ENCODE peak calls at places on chromosomes 4 and X, in eight cellular contexts. N is AG10803, B is K562, M is AG09309, C is GM23338, T is lower leg skin, V is transverse colon, F is BE2C. U is an unnamed sample.

GRCh38 chr4:14646831-14647230 is 355.4 kb upstream of the CPEB2 start:
- DNase-seq in N (no peak), V (no peak), T (no peak), F (no peak), M (no peak), C (no peak), B (no peak), U (peak; percentile 6)

GRCh38 chrX:27598312-27598711 is 8.2 kb downstream of the DCAF8L2 start:
- DNase-seq in B (peak; percentile 10), M (no peak), V (peak; percentile 42), C (peak; percentile 9), N (no peak), F (no peak), T (no peak), U (no peak)

GRCh38 chr4:37815591-37815990 is 10.9 kb upstream of the PGM2 start:
- DNase-seq in M (no peak), B (no peak), N (no peak), T (no peak), F (no peak), V (no peak), C (no peak), U (no peak)

GRCh38 chrX:153806999-153807575 is 12.6 kb downstream of the SSR4 start:
- DNase-seq in N (no peak), V (no peak), B (no peak), M (no peak), T (no peak), C (no peak), F (no peak), U (no peak)

GRCh38 chrX:71000139-71000538 is 68.0 kb downstream of the SNX12 start:
- DNase-seq in V (no peak), B (peak; percentile 29), T (no peak), N (no peak), C (no peak), M (no peak), F (no peak), U (no peak)

GRCh38 chr4:11496313-11496956 is 67.7 kb upstream of the HS3ST1 start:
- DNase-seq in N (no peak), V (no peak), T (no peak), F (no peak), C (no peak), B (no peak), M (no peak), U (no peak)

GRCh38 chr4:28225005-28225404 is 1364.4 kb downstream of the STIM2 start:
- DNase-seq in F (peak; percentile 14), V (no peak), N (peak; percentile 57), T (no peak), C (peak; percentile 75), M (peak; percentile 14), B (no peak), U (peak; percentile 61)

GRCh38 chr4:163595590-163595989 is 101.1 kb downstream of the TMA16 start:
- DNase-seq in F (no peak), N (no peak), C (no peak), V (no peak), M (no peak), B (no peak), T (no peak), U (no peak)

GRCh38 chr4:124883642-124884041 is 171.1 kb upstream of the ANKRD50 start:
- DNase-seq in V (no peak), T (no peak), N (peak; percentile 6), M (no peak), C (no peak), F (no peak), B (no peak), U (no peak)

GRCh38 chrX:9282325-9282724 is 182.5 kb upstream of the TBL1X start:
- DNase-seq in N (peak; percentile 9), M (no peak), C (no peak), V (no peak), T (no peak), F (no peak), B (no peak), U (no peak)

GRCh38 chr4:26022346-26022891 is 108.4 kb downstream of the SMIM20 start:
- DNase-seq in N (peak; percentile 57), F (no peak), B (no peak), M (peak; percentile 48), V (no peak), T (no peak), C (no peak), U (peak; percentile 93)

GRCh38 chrX:120251471-120252011 is 929 bp downstream of the ZBTB33 start:
- DNase-seq in N (peak; percentile 18), V (peak; percentile 33), T (no peak), C (peak; percentile 32), B (peak; percentile 75), M (no peak), F (peak; percentile 16), U (peak; percentile 14)

GRCh38 chrX:72020204-72020603 is 109.6 kb downstream of the NHSL2 start:
- DNase-seq in C (no peak), B (no peak), T (no peak), F (no peak), V (no peak), N (no peak), M (no peak), U (peak; percentile 26)

GRCh38 chrX:114365045-114365834 is 218.6 kb upstream of the HTR2C start:
- DNase-seq in T (no peak), M (no peak), C (no peak), F (no peak), B (peak; percentile 0), N (no peak), V (no peak), U (no peak)
- TF ChIP-seq CTCF in T (no peak), M (no peak), C (no peak), F (no peak), B (no peak), N (no peak), V (no peak), U (no peak)

GRCh38 chrX:41276661-41277506 is 57.1 kb upstream of the DDX3X start:
- DNase-seq in C (peak; percentile 27), B (no peak), N (no peak), V (no peak), T (no peak), M (no peak), F (no peak), U (no peak)
- H3K4me3 ChIP-seq in C (peak overlapping the region; percentile 56), B (no peak overlapping the region), N (peak overlapping the region; percentile 56), V (peak overlapping the region; percentile 31), T (no peak overlapping the region), M (peak overlapping the region; percentile 63), F (peak overlapping the region; percentile 63), U (peak overlapping the region; percentile 50)

DNA sequence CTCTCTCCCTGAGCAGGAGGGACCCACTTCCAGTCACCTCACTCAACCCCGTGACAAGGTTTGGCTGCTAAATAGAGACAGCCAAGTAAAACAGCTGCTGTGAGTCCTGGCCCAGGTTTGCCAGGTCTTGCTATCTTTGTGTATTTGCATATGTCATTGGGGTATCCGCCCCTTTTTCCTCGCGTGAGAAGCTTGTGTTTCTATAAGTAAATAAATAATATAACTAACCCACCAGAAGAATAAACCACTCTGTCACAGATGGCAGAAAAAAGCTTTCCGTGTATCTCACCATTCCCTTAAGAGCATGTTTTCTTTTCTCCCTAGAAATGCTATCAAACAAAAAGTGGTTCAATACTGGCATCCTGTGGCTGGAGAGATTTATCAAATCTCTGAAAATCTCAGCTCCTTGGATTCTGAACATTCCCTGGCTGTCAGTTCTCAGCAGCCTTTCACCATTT is 66.8 kb downstream of the SLC7A11 start:
- DNase-seq in T (no peak), C (no peak), B (no peak), F (no peak), N (no peak), M (no peak), V (peak; percentile 19), U (peak; percentile 18)
- TF ChIP-seq CTCF in T (no peak), C (no peak), B (no peak), F (peak; percentile 7), N (no peak), M (no peak), V (no peak), U (no peak)

DNA sequence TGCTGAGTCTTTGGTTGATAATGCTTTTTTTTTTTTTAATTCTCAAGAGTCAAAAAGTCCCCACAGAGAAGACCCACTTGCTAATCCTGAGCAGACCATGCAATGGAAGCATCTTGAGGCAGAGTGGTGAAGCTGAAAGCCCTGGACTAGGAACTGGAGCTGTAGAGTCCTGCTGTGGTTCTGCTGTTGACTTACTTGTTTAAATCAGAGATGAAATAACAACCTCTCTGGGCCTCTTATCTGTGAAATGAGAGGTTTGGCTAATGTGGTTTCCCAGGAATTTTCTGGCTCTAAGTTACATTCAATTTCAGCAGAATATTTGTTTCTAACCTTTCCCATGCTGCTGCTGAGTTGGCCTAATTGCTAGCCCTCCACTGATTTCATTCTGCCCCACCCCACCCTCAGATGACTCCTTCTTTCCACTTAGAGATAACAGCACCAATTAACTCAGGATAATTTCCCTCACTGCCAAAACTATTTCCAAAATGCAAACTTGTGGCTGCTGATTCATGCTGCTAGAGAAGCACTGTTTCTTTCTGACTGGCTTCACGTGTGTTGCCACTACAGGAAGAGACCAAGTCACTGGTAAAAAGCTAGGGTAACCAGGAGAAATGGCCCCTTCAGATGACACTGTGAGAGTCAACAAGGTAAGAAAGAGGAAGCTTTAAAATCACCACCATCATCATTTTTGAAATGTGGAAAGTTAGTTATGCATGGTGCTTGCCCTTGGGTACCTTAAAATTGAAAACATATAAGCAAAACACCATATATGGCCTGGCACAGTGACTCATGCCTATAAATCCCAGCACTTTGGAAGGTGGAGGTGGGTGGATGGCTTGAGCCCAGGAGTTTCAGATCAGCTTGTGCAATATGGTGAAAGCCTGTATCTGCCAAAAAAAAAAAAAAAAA is 326.4 kb downstream of the DCHS2 start:
- DNase-seq in F (no peak), C (no peak), B (peak; percentile 5), T (peak; percentile 23), N (peak; percentile 97), M (peak; percentile 99), V (no peak), U (peak; percentile 96)
- H3K4me3 ChIP-seq in F (no peak overlapping the region), C (no peak overlapping the region), B (no peak overlapping the region), T (no peak overlapping the region), N (no peak overlapping the region), M (no peak overlapping the region), V (no peak overlapping the region), U (no peak overlapping the region)

GRCh38 chr4:154623995-154624394 is 11.5 kb upstream of the FGG start:
- DNase-seq in M (no peak), C (no peak), F (no peak), V (no peak), N (no peak), T (no peak), B (no peak), U (no peak)

GRCh38 chr4:154626793-154627484 is 14.5 kb upstream of the FGG start:
- DNase-seq in V (peak; percentile 38), C (peak; percentile 91), T (no peak), B (peak; percentile 77), F (peak; percentile 82), M (no peak), N (peak; percentile 5), U (peak; percentile 49)

GRCh38 chr4:154620111-154620510 is 7.7 kb upstream of the FGG start:
- DNase-seq in M (no peak), T (no peak), B (no peak), V (no peak), F (no peak), N (no peak), C (no peak), U (no peak)

GRCh38 chr4:154618708-154619315 is 6.4 kb upstream of the FGG start:
- DNase-seq in T (no peak), V (peak; percentile 70), F (peak; percentile 69), B (peak; percentile 76), N (peak; percentile 22), M (no peak), C (peak; percentile 85), U (peak; percentile 48)

DNA sequence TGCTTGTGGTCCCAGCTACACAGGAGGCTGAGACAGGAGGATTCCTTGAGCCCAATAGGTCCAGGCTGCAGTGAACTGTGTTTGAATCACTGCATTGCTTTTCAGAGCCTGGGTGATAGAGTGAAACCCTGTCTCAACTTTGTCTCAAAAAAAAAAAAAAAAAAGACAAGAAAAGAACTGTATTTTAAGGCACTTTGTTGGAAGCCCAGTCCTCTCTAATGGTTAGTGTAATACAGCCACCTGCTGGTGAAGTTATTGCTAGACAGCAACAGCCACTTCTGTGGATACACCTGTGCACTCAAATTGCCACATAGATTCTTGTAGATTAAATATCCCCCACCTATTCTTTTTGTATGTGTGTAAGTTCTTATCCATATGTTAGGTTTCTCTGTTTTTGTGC is 10.1 kb upstream of the FGG start:
- DNase-seq in C (peak; percentile 82), F (no peak), T (no peak), M (no peak), V (no peak), N (peak; percentile 37), B (peak; percentile 62), U (peak; percentile 64)
- TF ChIP-seq CTCF in C (peak; percentile 81), F (peak; percentile 64), T (no peak), M (peak; percentile 51), V (peak; percentile 36), N (peak; percentile 50), B (peak; percentile 62), U (peak; percentile 61)